ENCODE peak calls at places on chromosomes 6 and 20, in eight cellular contexts. A is foreskin fibroblast; D is activated CD8-positive, alpha-beta memory T cell treated with anti-CD3 and anti-CD28 coated beads for 24 hours; S is ELF-1; T is Ammon's horn; I is activated T-cell treated with anti-CD3 and anti-CD28 coated beads for 1 hour; P is stromal cell of bone marrow; K is HS-5. J is an unnamed sample.

GRCh38 chr20:22555791-22556564 is 28.4 kb downstream of the FOXA2 start:
- DNase-seq in A (no peak), D (no peak), S (no peak), T (no peak), I (no peak), P (no peak), K (no peak), J (no peak)

GRCh38 chr20:61531553-61532345 is 279.7 kb downstream of the CDH4 start:
- DNase-seq in A (no peak), D (no peak), S (peak), T (peak), I (no peak), P (no peak), K (no peak), J (no peak)

GRCh38 chr20:22686097-22686496 is 101.7 kb upstream of the FOXA2 start:
- DNase-seq in A (peak), D (no peak), S (peak), T (peak), I (no peak), P (peak), K (no peak), J (no peak)

GRCh38 chr6:129893513-129894098 is 32.5 kb upstream of the TMEM244 start:
- DNase-seq in A (no peak), D (no peak), S (no peak), T (no peak), I (no peak), P (peak), K (no peak), J (no peak)

GRCh38 chr6:34912715-34913464 is 23.8 kb downstream of the ANKS1A start:
- DNase-seq in A (peak), D (no peak), S (no peak), T (no peak), I (no peak), P (peak), K (peak), J (no peak)

GRCh38 chr20:36865076-36865860 is 10.7 kb upstream of the TLDC2 start:
- DNase-seq in A (no peak), D (no peak), S (no peak), T (no peak), I (no peak), P (no peak), K (no peak), J (no peak)

GRCh38 chr6:153096792-153097191 is 34.3 kb downstream of the RGS17 start:
- DNase-seq in A (no peak), D (no peak), S (no peak), T (no peak), I (no peak), P (no peak), K (no peak), J (no peak)

GRCh38 chr6:137309078-137309762 is 90.0 kb upstream of the IFNGR1 start:
- DNase-seq in A (peak), D (no peak), S (peak), T (peak), I (no peak), P (peak), K (peak), J (peak)

GRCh38 chr6:90274481-90275030 is 22.1 kb downstream of the BACH2 start:
- DNase-seq in A (no peak), D (peak), S (no peak), T (no peak), I (peak), P (no peak), K (no peak), J (peak)

GRCh38 chr20:50655325-50655880 is 35.9 kb downstream of the RIPOR3 start:
- DNase-seq in A (peak), D (no peak), S (no peak), T (peak), I (no peak), P (no peak), K (no peak), J (no peak)

GRCh38 chr6:110053395-110054240 is 75.5 kb downstream of the GPR6 start:
- DNase-seq in A (peak), D (no peak), S (peak), T (peak), I (no peak), P (peak), K (peak), J (no peak)

GRCh38 chr6:45477785-45478184 is 100.1 kb upstream of the SUPT3H start:
- DNase-seq in A (no peak), D (no peak), S (no peak), T (peak), I (no peak), P (no peak), K (no peak), J (no peak)

GRCh38 chr6:109059148-109059547 is 35.5 kb downstream of the SESN1 start:
- DNase-seq in A (no peak), D (no peak), S (no peak), T (no peak), I (no peak), P (no peak), K (no peak), J (no peak)

GRCh38 chr20:62726276-62726675 is 17.6 kb downstream of the NTSR1 start:
- DNase-seq in A (no peak), D (no peak), S (no peak), T (no peak), I (no peak), P (no peak), K (no peak), J (no peak)

GRCh38 chr6:106783631-106784566 is 154.5 kb downstream of the QRSL1 start:
- DNase-seq in A (no peak), D (no peak), S (no peak), T (no peak), I (no peak), P (no peak), K (peak), J (no peak)

GRCh38 chr6:66849843-66850242 is 1142.8 kb upstream of the EYS start:
- DNase-seq in A (peak), D (no peak), S (no peak), T (no peak), I (no peak), P (no peak), K (peak), J (no peak)

GRCh38 chr20:137668-138131 is 4.7 kb upstream of the DEFB126 start:
- DNase-seq in A (no peak), D (no peak), S (no peak), T (no peak), I (no peak), P (no peak), K (no peak), J (no peak)

GRCh38 chr20:2103454-2104153 is 2.0 kb downstream of the STK35 start:
- DNase-seq in A (no peak), D (peak), S (peak), T (no peak), I (no peak), P (no peak), K (no peak), J (no peak)

GRCh38 chr6:112202639-112203341 is 51.6 kb downstream of the LAMA4 start:
- DNase-seq in A (peak), D (no peak), S (peak), T (no peak), I (no peak), P (no peak), K (no peak), J (no peak)

GRCh38 chr20:37651932-37652331 is 41.9 kb upstream of the CTNNBL1 start:
- DNase-seq in A (no peak), D (peak), S (peak), T (no peak), I (peak), P (no peak), K (no peak), J (no peak)

GRCh38 chr20:3923818-3924217 is 34.6 kb downstream of the PANK2 start:
- DNase-seq in A (peak), D (no peak), S (peak), T (peak), I (no peak), P (no peak), K (no peak), J (no peak)

GRCh38 chr6:35047265-35048011 is 93.7 kb downstream of the TCP11 start:
- DNase-seq in A (peak), D (no peak), S (no peak), T (no peak), I (no peak), P (peak), K (no peak), J (no peak)

GRCh38 chr6:100257661-100258395 is 206.9 kb downstream of the SIM1 start:
- DNase-seq in A (peak), D (no peak), S (no peak), T (no peak), I (no peak), P (no peak), K (peak), J (no peak)

GRCh38 chr20:15654208-15654649 is 919.0 kb downstream of the KIF16B start:
- DNase-seq in A (no peak), D (no peak), S (peak), T (peak), I (no peak), P (no peak), K (peak), J (no peak)

GRCh38 chr6:54099201-54099600 is 12.0 kb upstream of the MLIP start:
- DNase-seq in A (no peak), D (no peak), S (no peak), T (no peak), I (no peak), P (no peak), K (no peak), J (no peak)

GRCh38 chr20:38863024-38863851 is 57.7 kb downstream of the PPP1R16B start:
- DNase-seq in A (no peak), D (peak), S (no peak), T (no peak), I (no peak), P (no peak), K (no peak), J (peak)

GRCh38 chr20:23121766-23122095 is 35.6 kb upstream of the CD93 start:
- DNase-seq in A (no peak), D (no peak), S (no peak), T (no peak), I (no peak), P (no peak), K (no peak), J (no peak)

GRCh38 chr6:10163159-10163962 is 251.5 kb downstream of the TFAP2A start:
- DNase-seq in A (no peak), D (no peak), S (peak), T (no peak), I (no peak), P (no peak), K (no peak), J (no peak)

GRCh38 chr6:29813809-29814208 is 13.8 kb upstream of the HLA-G start:
- DNase-seq in A (peak), D (no peak), S (peak), T (no peak), I (no peak), P (no peak), K (no peak), J (no peak)

GRCh38 chr6:111478064-111478476 is 4.9 kb downstream of the REV3L start:
- DNase-seq in A (no peak), D (no peak), S (no peak), T (no peak), I (no peak), P (no peak), K (no peak), J (no peak)

GRCh38 chr6:22062807-22063408 is 233.9 kb downstream of the PRL start:
- DNase-seq in A (no peak), D (peak), S (no peak), T (peak), I (no peak), P (no peak), K (no peak), J (peak)

GRCh38 chr6:155510879-155511278 is 55.2 kb upstream of the NOX3 start:
- DNase-seq in A (no peak), D (no peak), S (no peak), T (no peak), I (no peak), P (no peak), K (no peak), J (no peak)